ENCODE peak calls at places on chromosomes 7 and 10, in four cellular contexts. V is pancreas, G is OCI-LY7, W is heart left ventricle. X is an unnamed sample.
A peak's percentile ranks its signal among the peaks of the same experiment; 100 is the strongest.

GRCh38 chr7:96546426-96546825 is 163.2 kb downstream of the SEM1 start:
- DNase-seq in W (no peak), G (no peak), V (no peak), X (no peak)

GRCh38 chr10:58570307-58570723 is 57.6 kb downstream of the BICC1 start:
- DNase-seq in W (no peak), G (no peak), V (no peak), X (no peak)

GRCh38 chr7:140284062-140284461 is 107.3 kb upstream of the KDM7A start:
- DNase-seq in W (no peak), G (no peak), V (no peak), X (no peak)

GRCh38 chr7:134605978-134606923 is 40.4 kb upstream of the BPGM start:
- DNase-seq in G (peak; percentile 66), V (no peak), W (peak; percentile 59), X (peak; percentile 75)

GRCh38 chr7:34096135-34096775 is 190.9 kb downstream of the BMPER start:
- DNase-seq in G (no peak), V (no peak), W (peak; percentile 23), X (peak; percentile 31)

GRCh38 chr7:91784469-91784868 is 96.0 kb downstream of the MTERF1 start:
- DNase-seq in G (peak; percentile 10), W (no peak), V (no peak), X (no peak)

GRCh38 chr10:59143550-59143949 is 32.9 kb upstream of the PHYHIPL start:
- DNase-seq in G (no peak), W (no peak), V (no peak), X (no peak)

GRCh38 chr10:132158122-132158741 is 28.5 kb upstream of the DPYSL4 start:
- DNase-seq in W (no peak), V (peak; percentile 24), G (peak; percentile 81), X (no peak)

GRCh38 chr10:6070647-6071046 is 8.5 kb upstream of the IL2RA start:
- DNase-seq in G (no peak), W (no peak), V (no peak), X (no peak)